ENCODE peak calls at places on chromosomes 12 and 14, in eight cellular contexts. One of them, this sample, is unnamed.

GRCh38 chr14:35385042-35385839 is 19.3 kb downstream of the NFKBIA start:
- ATAC-seq in lung: peak
- ATAC-seq in HCT116: peak
- ATAC-seq in upper lobe of right lung: peak
- ATAC-seq in foreskin keratinocyte: peak
- ATAC-seq in A549: peak
- ATAC-seq in upper lobe of left lung: peak
- ATAC-seq in CD4-positive, alpha-beta T cell: no peak
- ATAC-seq in this sample: peak

GRCh38 chr12:32264995-32265394 is 134.4 kb upstream of the FGD4 start:
- ATAC-seq in lung: no peak
- ATAC-seq in HCT116: no peak
- ATAC-seq in upper lobe of right lung: no peak
- ATAC-seq in foreskin keratinocyte: no peak
- ATAC-seq in A549: no peak
- ATAC-seq in upper lobe of left lung: no peak
- ATAC-seq in CD4-positive, alpha-beta T cell: no peak
- ATAC-seq in this sample: no peak

GRCh38 chr14:36111822-36112583 is 64.5 kb downstream of the PTCSC3 start:
- ATAC-seq in lung: no peak
- ATAC-seq in HCT116: no peak
- ATAC-seq in upper lobe of right lung: no peak
- ATAC-seq in foreskin keratinocyte: no peak
- ATAC-seq in A549: no peak
- ATAC-seq in upper lobe of left lung: no peak
- ATAC-seq in CD4-positive, alpha-beta T cell: no peak
- ATAC-seq in this sample: no peak

GRCh38 chr12:21607701-21608100 is 3.1 kb upstream of the GYS2 start:
- ATAC-seq in lung: peak
- ATAC-seq in HCT116: no peak
- ATAC-seq in upper lobe of right lung: peak
- ATAC-seq in foreskin keratinocyte: no peak
- ATAC-seq in A549: peak
- ATAC-seq in upper lobe of left lung: no peak
- ATAC-seq in CD4-positive, alpha-beta T cell: peak
- ATAC-seq in this sample: no peak

GRCh38 chr12:1201030-1201429 is 210.0 kb downstream of the ERC1 start:
- ATAC-seq in lung: no peak
- ATAC-seq in HCT116: no peak
- ATAC-seq in upper lobe of right lung: no peak
- ATAC-seq in foreskin keratinocyte: no peak
- ATAC-seq in A549: no peak
- ATAC-seq in upper lobe of left lung: no peak
- ATAC-seq in CD4-positive, alpha-beta T cell: no peak
- ATAC-seq in this sample: no peak

GRCh38 chr14:46482200-46482599 is 169.4 kb downstream of the RPL10L start:
- ATAC-seq in lung: no peak
- ATAC-seq in HCT116: no peak
- ATAC-seq in upper lobe of right lung: no peak
- ATAC-seq in foreskin keratinocyte: no peak
- ATAC-seq in A549: no peak
- ATAC-seq in upper lobe of left lung: no peak
- ATAC-seq in CD4-positive, alpha-beta T cell: no peak
- ATAC-seq in this sample: no peak

GRCh38 chr14:51780741-51781140 is 79.7 kb upstream of the GNG2 start:
- ATAC-seq in lung: no peak
- ATAC-seq in HCT116: no peak
- ATAC-seq in upper lobe of right lung: no peak
- ATAC-seq in foreskin keratinocyte: peak
- ATAC-seq in A549: no peak
- ATAC-seq in upper lobe of left lung: no peak
- ATAC-seq in CD4-positive, alpha-beta T cell: no peak
- ATAC-seq in this sample: no peak

GRCh38 chr14:51157012-51157411 is 62.1 kb upstream of the TRIM9 start:
- ATAC-seq in lung: no peak
- ATAC-seq in HCT116: peak
- ATAC-seq in upper lobe of right lung: peak
- ATAC-seq in foreskin keratinocyte: peak
- ATAC-seq in A549: peak
- ATAC-seq in upper lobe of left lung: no peak
- ATAC-seq in CD4-positive, alpha-beta T cell: no peak
- ATAC-seq in this sample: no peak

GRCh38 chr12:103530352-103530751 is 34.6 kb upstream of the C12orf42 start:
- ATAC-seq in lung: no peak
- ATAC-seq in HCT116: no peak
- ATAC-seq in upper lobe of right lung: no peak
- ATAC-seq in foreskin keratinocyte: peak
- ATAC-seq in A549: no peak
- ATAC-seq in upper lobe of left lung: no peak
- ATAC-seq in CD4-positive, alpha-beta T cell: no peak
- ATAC-seq in this sample: no peak

GRCh38 chr12:63302941-63303536 is 152.0 kb upstream of the AVPR1A start:
- ATAC-seq in lung: no peak
- ATAC-seq in HCT116: no peak
- ATAC-seq in upper lobe of right lung: no peak
- ATAC-seq in foreskin keratinocyte: no peak
- ATAC-seq in A549: no peak
- ATAC-seq in upper lobe of left lung: no peak
- ATAC-seq in CD4-positive, alpha-beta T cell: no peak
- ATAC-seq in this sample: no peak

GRCh38 chr12:57759360-57759980 is 4.6 kb downstream of the MARCHF9 start:
- ATAC-seq in lung: no peak
- ATAC-seq in HCT116: peak
- ATAC-seq in upper lobe of right lung: no peak
- ATAC-seq in foreskin keratinocyte: peak
- ATAC-seq in A549: peak
- ATAC-seq in upper lobe of left lung: no peak
- ATAC-seq in CD4-positive, alpha-beta T cell: no peak
- ATAC-seq in this sample: no peak

GRCh38 chr12:22016982-22017381 is 29.0 kb upstream of the CMAS start:
- ATAC-seq in lung: no peak
- ATAC-seq in HCT116: no peak
- ATAC-seq in upper lobe of right lung: no peak
- ATAC-seq in foreskin keratinocyte: no peak
- ATAC-seq in A549: no peak
- ATAC-seq in upper lobe of left lung: no peak
- ATAC-seq in CD4-positive, alpha-beta T cell: no peak
- ATAC-seq in this sample: no peak

GRCh38 chr14:101457177-101457935 is 103.9 kb upstream of the DIO3 start:
- ATAC-seq in lung: no peak
- ATAC-seq in HCT116: no peak
- ATAC-seq in upper lobe of right lung: no peak
- ATAC-seq in foreskin keratinocyte: no peak
- ATAC-seq in A549: no peak
- ATAC-seq in upper lobe of left lung: no peak
- ATAC-seq in CD4-positive, alpha-beta T cell: no peak
- ATAC-seq in this sample: peak

GRCh38 chr12:54140958-54141388 is 47.8 kb downstream of the SMUG1 start:
- ATAC-seq in lung: no peak
- ATAC-seq in HCT116: no peak
- ATAC-seq in upper lobe of right lung: peak
- ATAC-seq in foreskin keratinocyte: peak
- ATAC-seq in A549: no peak
- ATAC-seq in upper lobe of left lung: no peak
- ATAC-seq in CD4-positive, alpha-beta T cell: no peak
- ATAC-seq in this sample: peak

GRCh38 chr14:92633724-92634123 is 114.7 kb downstream of the LGMN start:
- ATAC-seq in lung: no peak
- ATAC-seq in HCT116: no peak
- ATAC-seq in upper lobe of right lung: no peak
- ATAC-seq in foreskin keratinocyte: no peak
- ATAC-seq in A549: no peak
- ATAC-seq in upper lobe of left lung: no peak
- ATAC-seq in CD4-positive, alpha-beta T cell: no peak
- ATAC-seq in this sample: no peak

GRCh38 chr12:53981652-53982565 is 3.0 kb upstream of the HOXC10 start:
- ATAC-seq in lung: no peak
- ATAC-seq in HCT116: no peak
- ATAC-seq in upper lobe of right lung: no peak
- ATAC-seq in foreskin keratinocyte: peak
- ATAC-seq in A549: no peak
- ATAC-seq in upper lobe of left lung: no peak
- ATAC-seq in CD4-positive, alpha-beta T cell: no peak
- ATAC-seq in this sample: no peak

GRCh38 chr14:35727764-35728163 is 81.3 kb downstream of the RALGAPA1 start:
- ATAC-seq in lung: no peak
- ATAC-seq in HCT116: no peak
- ATAC-seq in upper lobe of right lung: no peak
- ATAC-seq in foreskin keratinocyte: no peak
- ATAC-seq in A549: no peak
- ATAC-seq in upper lobe of left lung: no peak
- ATAC-seq in CD4-positive, alpha-beta T cell: no peak
- ATAC-seq in this sample: no peak

GRCh38 chr12:130366159-130366558 is 28.5 kb downstream of the PIWIL1 start:
- ATAC-seq in lung: no peak
- ATAC-seq in HCT116: no peak
- ATAC-seq in upper lobe of right lung: no peak
- ATAC-seq in foreskin keratinocyte: no peak
- ATAC-seq in A549: no peak
- ATAC-seq in upper lobe of left lung: no peak
- ATAC-seq in CD4-positive, alpha-beta T cell: no peak
- ATAC-seq in this sample: no peak

GRCh38 chr12:65895759-65896656 is 71.7 kb downstream of the HMGA2 start:
- ATAC-seq in lung: no peak
- ATAC-seq in HCT116: peak
- ATAC-seq in upper lobe of right lung: no peak
- ATAC-seq in foreskin keratinocyte: no peak
- ATAC-seq in A549: no peak
- ATAC-seq in upper lobe of left lung: no peak
- ATAC-seq in CD4-positive, alpha-beta T cell: no peak
- ATAC-seq in this sample: no peak

GRCh38 chr14:74898083-74898482 is 16.4 kb downstream of the DLST start:
- ATAC-seq in lung: no peak
- ATAC-seq in HCT116: no peak
- ATAC-seq in upper lobe of right lung: no peak
- ATAC-seq in foreskin keratinocyte: no peak
- ATAC-seq in A549: no peak
- ATAC-seq in upper lobe of left lung: no peak
- ATAC-seq in CD4-positive, alpha-beta T cell: no peak
- ATAC-seq in this sample: no peak
- H3K27ac ChIP-seq in lung: no peak
- H3K27ac ChIP-seq in HCT116: no peak
- H3K27ac ChIP-seq in upper lobe of right lung: no peak
- H3K27ac ChIP-seq in foreskin keratinocyte: no peak
- H3K27ac ChIP-seq in A549: no peak
- H3K27ac ChIP-seq in upper lobe of left lung: no peak
- H3K27ac ChIP-seq in CD4-positive, alpha-beta T cell: no peak
- H3K27ac ChIP-seq in this sample: no peak

DNA sequence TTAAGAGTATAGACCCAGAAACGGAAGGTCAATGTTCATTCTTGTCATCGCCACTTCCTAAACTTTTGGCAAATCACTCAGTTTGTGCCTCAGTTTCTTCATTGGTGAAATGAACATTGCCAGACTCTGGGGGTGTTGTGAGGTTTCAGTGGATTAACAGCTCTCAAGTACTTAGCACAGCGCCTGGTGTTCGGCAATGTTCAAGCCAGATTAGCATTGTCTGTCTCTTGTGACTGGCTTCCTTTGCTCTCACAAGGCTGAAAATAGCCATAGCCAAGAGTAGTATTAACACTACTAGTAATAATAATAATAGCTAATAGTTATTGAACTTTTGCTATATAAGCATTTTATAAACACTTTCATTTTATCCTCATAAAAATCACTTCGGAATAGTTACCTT is 71.9 kb downstream of the C12orf75 start:
- ATAC-seq in lung: no peak
- ATAC-seq in HCT116: no peak
- ATAC-seq in upper lobe of right lung: no peak
- ATAC-seq in foreskin keratinocyte: no peak
- ATAC-seq in A549: no peak
- ATAC-seq in upper lobe of left lung: no peak
- ATAC-seq in CD4-positive, alpha-beta T cell: no peak
- ATAC-seq in this sample: no peak
- H3K27ac ChIP-seq in lung: no peak
- H3K27ac ChIP-seq in HCT116: no peak
- H3K27ac ChIP-seq in upper lobe of right lung: no peak
- H3K27ac ChIP-seq in foreskin keratinocyte: no peak
- H3K27ac ChIP-seq in A549: no peak
- H3K27ac ChIP-seq in upper lobe of left lung: no peak
- H3K27ac ChIP-seq in CD4-positive, alpha-beta T cell: no peak
- H3K27ac ChIP-seq in this sample: no peak

GRCh38 chr14:58631720-58632119 is 6.0 kb upstream of the DACT1 start:
- ATAC-seq in lung: no peak
- ATAC-seq in HCT116: no peak
- ATAC-seq in upper lobe of right lung: peak
- ATAC-seq in foreskin keratinocyte: no peak
- ATAC-seq in A549: peak
- ATAC-seq in upper lobe of left lung: no peak
- ATAC-seq in CD4-positive, alpha-beta T cell: no peak
- ATAC-seq in this sample: no peak

GRCh38 chr14:58626441-58626840 is 11.3 kb upstream of the DACT1 start:
- ATAC-seq in lung: no peak
- ATAC-seq in HCT116: peak
- ATAC-seq in upper lobe of right lung: no peak
- ATAC-seq in foreskin keratinocyte: peak
- ATAC-seq in A549: no peak
- ATAC-seq in upper lobe of left lung: no peak
- ATAC-seq in CD4-positive, alpha-beta T cell: no peak
- ATAC-seq in this sample: no peak

GRCh38 chr14:58625438-58625837 is 12.3 kb upstream of the DACT1 start:
- ATAC-seq in lung: no peak
- ATAC-seq in HCT116: no peak
- ATAC-seq in upper lobe of right lung: no peak
- ATAC-seq in foreskin keratinocyte: no peak
- ATAC-seq in A549: no peak
- ATAC-seq in upper lobe of left lung: no peak
- ATAC-seq in CD4-positive, alpha-beta T cell: no peak
- ATAC-seq in this sample: no peak

GRCh38 chr14:58628381-58628780 is 9.4 kb upstream of the DACT1 start:
- ATAC-seq in lung: no peak
- ATAC-seq in HCT116: no peak
- ATAC-seq in upper lobe of right lung: no peak
- ATAC-seq in foreskin keratinocyte: no peak
- ATAC-seq in A549: no peak
- ATAC-seq in upper lobe of left lung: no peak
- ATAC-seq in CD4-positive, alpha-beta T cell: no peak
- ATAC-seq in this sample: no peak

DNA sequence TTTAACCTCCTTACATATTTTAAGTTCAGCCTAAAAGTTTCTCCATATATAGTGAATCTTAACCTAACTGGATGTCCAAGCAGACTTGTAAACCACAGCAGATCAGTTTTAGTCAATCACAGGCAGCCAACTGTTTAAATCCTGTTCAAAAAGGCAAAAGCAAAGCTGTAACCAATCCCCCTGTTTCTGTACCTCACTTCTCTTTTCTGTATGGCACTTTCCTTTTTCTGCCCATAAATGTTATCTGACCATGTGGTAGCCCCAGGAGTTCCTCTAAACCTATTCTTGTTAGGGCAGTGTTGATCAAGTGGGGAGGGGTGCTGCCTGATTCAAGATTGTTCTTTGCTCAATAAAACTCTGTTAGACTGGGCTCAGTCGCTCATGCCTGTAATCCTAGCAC is 8.5 kb upstream of the DACT1 start:
- ATAC-seq in lung: no peak
- ATAC-seq in HCT116: no peak
- ATAC-seq in upper lobe of right lung: no peak
- ATAC-seq in foreskin keratinocyte: no peak
- ATAC-seq in A549: no peak
- ATAC-seq in upper lobe of left lung: no peak
- ATAC-seq in CD4-positive, alpha-beta T cell: no peak
- ATAC-seq in this sample: no peak
- H3K27ac ChIP-seq in lung: no peak
- H3K27ac ChIP-seq in HCT116: no peak
- H3K27ac ChIP-seq in upper lobe of right lung: no peak
- H3K27ac ChIP-seq in foreskin keratinocyte: no peak
- H3K27ac ChIP-seq in A549: no peak
- H3K27ac ChIP-seq in upper lobe of left lung: no peak
- H3K27ac ChIP-seq in CD4-positive, alpha-beta T cell: no peak
- H3K27ac ChIP-seq in this sample: no peak

GRCh38 chr12:95060951-95061350 is 12.5 kb downstream of the NR2C1 start:
- ATAC-seq in lung: no peak
- ATAC-seq in HCT116: no peak
- ATAC-seq in upper lobe of right lung: no peak
- ATAC-seq in foreskin keratinocyte: no peak
- ATAC-seq in A549: no peak
- ATAC-seq in upper lobe of left lung: no peak
- ATAC-seq in CD4-positive, alpha-beta T cell: no peak
- ATAC-seq in this sample: no peak
- H3K27ac ChIP-seq in lung: no peak
- H3K27ac ChIP-seq in HCT116: no peak
- H3K27ac ChIP-seq in upper lobe of right lung: no peak
- H3K27ac ChIP-seq in foreskin keratinocyte: no peak
- H3K27ac ChIP-seq in A549: no peak
- H3K27ac ChIP-seq in upper lobe of left lung: no peak
- H3K27ac ChIP-seq in CD4-positive, alpha-beta T cell: no peak
- H3K27ac ChIP-seq in this sample: no peak